ENCODE peak calls at places on chromosomes 11 and 22, in eight cellular contexts. S is adipocyte; V is NCI-H446 treated with DMSO at 0.1 percent for 48 hours; L is IMR-90; G is fibroblast of lung; Z is activated naive CD8-positive, alpha-beta T cell treated with anti-CD3 and anti-CD28 coated beads, Interleukin-2, amount 50 U/mL, for 24 hours; J is activated T-cell treated with anti-CD3 and anti-CD28 coated beads for 48 hours; N is stimulated activated CD4-positive, alpha-beta T cell treated with anti-CD3 and anti-CD28 coated beads, Interleukin-15, amount 100 ng/mL, for 1 hour. U is an unnamed sample.

GRCh38 chr11:29119691-29120328 is 897.0 kb downstream of the KCNA4 start:
- DNase-seq in Z (no peak), S (peak; percentile 73), N (no peak), J (no peak), G (peak; percentile 95), V (no peak), L (peak; percentile 99), U (no peak)

GRCh38 chr11:68211546-68211945 is 1.6 kb downstream of the KMT5B start:
- DNase-seq in V (no peak), L (no peak), J (no peak), N (no peak), G (no peak), Z (peak; percentile 19), S (no peak), U (no peak)

GRCh38 chr11:44334356-44335004 is 24.5 kb upstream of the ALX4 start:
- DNase-seq in Z (no peak), G (no peak), J (no peak), L (no peak), S (no peak), N (no peak), V (no peak), U (no peak)

GRCh38 chr22:31148953-31149627 is 8.8 kb upstream of the PLA2G3 start:
- DNase-seq in N (no peak), J (peak; percentile 15), S (peak; percentile 91), G (peak; percentile 67), Z (peak; percentile 36), L (peak; percentile 80), V (peak; percentile 56), U (no peak)

GRCh38 chr11:14519692-14520085 is 497 bp downstream of the PSMA1 start:
- DNase-seq in G (peak; percentile 34), J (peak; percentile 23), N (no peak), L (peak; percentile 41), Z (no peak), S (peak; percentile 61), V (no peak), U (no peak)

GRCh38 chr22:25939384-25939783 is 197.4 kb downstream of the MYO18B start:
- DNase-seq in S (no peak), V (no peak), J (no peak), N (no peak), Z (no peak), L (no peak), G (no peak), U (no peak)

GRCh38 chr11:29527391-29527936 is 489.4 kb downstream of the KCNA4 start:
- DNase-seq in G (peak; percentile 80), J (no peak), L (peak; percentile 74), V (no peak), S (peak; percentile 36), N (no peak), Z (no peak), U (no peak)

GRCh38 chr11:65163684-65164083 is 6.3 kb upstream of the SPDYC start:
- DNase-seq in L (no peak), J (no peak), G (no peak), S (no peak), N (no peak), V (no peak), Z (no peak), U (no peak)

GRCh38 chr11:64251986-64252837 is 882 bp downstream of the PLCB3 start:
- DNase-seq in L (no peak), N (no peak), G (peak; percentile 25), S (peak; percentile 49), V (no peak), Z (no peak), J (no peak), U (no peak)

GRCh38 chr11:107102692-107103463 is 84.6 kb upstream of the GUCY1A2 start:
- DNase-seq in G (no peak), J (no peak), Z (no peak), L (no peak), S (no peak), V (no peak), N (no peak), U (no peak)

GRCh38 chr22:36225333-36225922 is 13.9 kb downstream of the APOL2 start:
- DNase-seq in S (no peak), V (no peak), N (no peak), L (no peak), G (no peak), Z (no peak), J (no peak), U (no peak)

GRCh38 chr11:122853971-122854446 is 15.7 kb downstream of the CRTAM start:
- DNase-seq in S (peak; percentile 93), G (peak; percentile 78), J (no peak), Z (peak; percentile 36), L (peak; percentile 84), V (peak; percentile 70), N (no peak), U (peak; percentile 57)

GRCh38 chr11:46160100-46160499 is 38.8 kb upstream of the PHF21A start:
- DNase-seq in L (no peak), V (no peak), G (no peak), N (no peak), Z (no peak), J (no peak), S (no peak), U (no peak)

GRCh38 chr11:69080361-69080973 is 31.7 kb downstream of the TPCN2 start:
- DNase-seq in S (peak; percentile 66), N (no peak), L (peak; percentile 25), V (no peak), Z (peak; percentile 22), J (no peak), G (peak; percentile 61), U (no peak)

GRCh38 chr11:134544095-134544815 is 132.2 kb upstream of the B3GAT1 start:
- DNase-seq in L (no peak), N (no peak), Z (no peak), V (no peak), S (no peak), J (no peak), G (no peak), U (no peak)

GRCh38 chr22:39264344-39265116 is 19.7 kb upstream of the PDGFB start:
- DNase-seq in G (no peak), S (no peak), J (no peak), N (no peak), V (no peak), L (no peak), Z (no peak), U (no peak)

GRCh38 chr11:3995949-3996554 is 98.5 kb upstream of the RRM1 start:
- DNase-seq in G (peak; percentile 42), L (peak; percentile 42), S (peak; percentile 46), J (no peak), Z (no peak), N (no peak), V (no peak), U (no peak)

GRCh38 chr22:49768511-49768910 is 59.2 kb downstream of the BRD1 start:
- DNase-seq in Z (no peak), N (no peak), V (no peak), G (no peak), J (no peak), S (no peak), L (no peak), U (no peak)

GRCh38 chr22:25746012-25746373 is 4.0 kb downstream of the MYO18B start:
- DNase-seq in J (no peak), V (no peak), N (no peak), G (peak; percentile 76), S (peak; percentile 40), Z (no peak), L (peak; percentile 43), U (no peak)

GRCh38 chr11:78248191-78248590 is 59.5 kb downstream of the USP35 start:
- DNase-seq in Z (no peak), G (no peak), N (no peak), J (no peak), L (peak; percentile 16), S (no peak), V (no peak), U (no peak)

GRCh38 chr11:102375720-102376399 is 28.8 kb downstream of the BIRC2 start:
- DNase-seq in J (no peak), G (no peak), S (no peak), L (no peak), N (no peak), Z (no peak), V (no peak), U (no peak)

GRCh38 chr11:58626915-58627483 is 4.5 kb downstream of the CNTF start:
- DNase-seq in S (no peak), L (peak; percentile 6), V (no peak), N (no peak), G (peak; percentile 22), Z (no peak), J (no peak), U (no peak)

GRCh38 chr22:19825016-19825339 is 29.7 kb downstream of the GNB1L start:
- DNase-seq in L (no peak), J (no peak), S (no peak), Z (no peak), N (no peak), V (no peak), G (no peak), U (no peak)

GRCh38 chr22:30668306-30668655 is 606 bp upstream of the DUSP18 start:
- DNase-seq in L (no peak), J (no peak), N (no peak), G (peak; percentile 7), V (no peak), S (no peak), Z (no peak), U (no peak)

GRCh38 chr11:125305346-125305745 is 140.8 kb downstream of the PKNOX2 start:
- DNase-seq in V (no peak), G (no peak), Z (no peak), J (no peak), N (no peak), S (no peak), L (no peak), U (no peak)

GRCh38 chr22:24069721-24070120 is 58.6 kb downstream of the CABIN1 start:
- DNase-seq in Z (no peak), L (no peak), G (no peak), S (no peak), J (no peak), V (no peak), N (no peak), U (no peak)

GRCh38 chr11:115717215-115717584 is 213.0 kb upstream of the CADM1 start:
- DNase-seq in N (no peak), L (peak; percentile 46), V (no peak), J (no peak), Z (no peak), G (peak; percentile 30), S (no peak), U (no peak)

GRCh38 chr22:41382098-41382578 is 396 bp downstream of the TEF start:
- DNase-seq in V (no peak), Z (peak; percentile 64), S (peak; percentile 82), N (peak; percentile 46), G (no peak), J (peak; percentile 55), L (no peak), U (no peak)

GRCh38 chr11:2498750-2499149 is 53.9 kb downstream of the KCNQ1 start:
- DNase-seq in G (no peak), S (no peak), L (no peak), V (no peak), J (no peak), N (no peak), Z (no peak), U (no peak)